ENCODE peak calls at places on chromosomes 6 and 20, in nine cellular contexts. One of them, this sample, is unnamed.

GRCh38 chr6:106908386-106908840 is 66.1 kb downstream of the CD24 start:
- DNase-seq in endothelial cell: no peak
- DNase-seq in EH: peak
- DNase-seq in H7: no peak
- DNase-seq in Kasumi-1: no peak
- DNase-seq in dermis microvascular lymphatic vessel endothelial cell: no peak
- DNase-seq in activated naive CD4-positive, alpha-beta T cell treated with anti-CD3 and anti-CD28 coated beads, Interleukin-2, amount 50 U/mL, for 72 hours: no peak
- DNase-seq in T-helper 17 cell: no peak
- DNase-seq in HTR-8/SVneo: no peak
- DNase-seq in this sample: no peak

GRCh38 chr20:10654630-10655029 is 19.2 kb downstream of the JAG1 start:
- DNase-seq in T-helper 17 cell: no peak
- DNase-seq in activated naive CD4-positive, alpha-beta T cell treated with anti-CD3 and anti-CD28 coated beads, Interleukin-2, amount 50 U/mL, for 72 hours: no peak
- DNase-seq in Kasumi-1: no peak
- DNase-seq in dermis microvascular lymphatic vessel endothelial cell: no peak
- DNase-seq in H7: no peak
- DNase-seq in HTR-8/SVneo: no peak
- DNase-seq in EH: no peak
- DNase-seq in endothelial cell: no peak
- DNase-seq in this sample: no peak

GRCh38 chr6:106517699-106518098 is 111.6 kb downstream of the RTN4IP1 start:
- DNase-seq in endothelial cell: no peak
- DNase-seq in T-helper 17 cell: no peak
- DNase-seq in activated naive CD4-positive, alpha-beta T cell treated with anti-CD3 and anti-CD28 coated beads, Interleukin-2, amount 50 U/mL, for 72 hours: no peak
- DNase-seq in dermis microvascular lymphatic vessel endothelial cell: no peak
- DNase-seq in HTR-8/SVneo: no peak
- DNase-seq in H7: no peak
- DNase-seq in Kasumi-1: no peak
- DNase-seq in EH: no peak
- DNase-seq in this sample: no peak

GRCh38 chr6:10099086-10099499 is 315.8 kb downstream of the TFAP2A start:
- DNase-seq in endothelial cell: no peak
- DNase-seq in T-helper 17 cell: no peak
- DNase-seq in Kasumi-1: no peak
- DNase-seq in activated naive CD4-positive, alpha-beta T cell treated with anti-CD3 and anti-CD28 coated beads, Interleukin-2, amount 50 U/mL, for 72 hours: no peak
- DNase-seq in dermis microvascular lymphatic vessel endothelial cell: no peak
- DNase-seq in H7: no peak
- DNase-seq in HTR-8/SVneo: no peak
- DNase-seq in EH: peak
- DNase-seq in this sample: no peak

GRCh38 chr6:39347201-39347600 is 24.7 kb upstream of the KCNK16 start:
- DNase-seq in HTR-8/SVneo: no peak
- DNase-seq in Kasumi-1: no peak
- DNase-seq in H7: no peak
- DNase-seq in T-helper 17 cell: no peak
- DNase-seq in dermis microvascular lymphatic vessel endothelial cell: no peak
- DNase-seq in endothelial cell: no peak
- DNase-seq in activated naive CD4-positive, alpha-beta T cell treated with anti-CD3 and anti-CD28 coated beads, Interleukin-2, amount 50 U/mL, for 72 hours: no peak
- DNase-seq in EH: no peak
- DNase-seq in this sample: no peak

GRCh38 chr20:57653910-57654309 is 33.7 kb upstream of the ZBP1 start:
- DNase-seq in dermis microvascular lymphatic vessel endothelial cell: no peak
- DNase-seq in activated naive CD4-positive, alpha-beta T cell treated with anti-CD3 and anti-CD28 coated beads, Interleukin-2, amount 50 U/mL, for 72 hours: peak
- DNase-seq in Kasumi-1: no peak
- DNase-seq in H7: no peak
- DNase-seq in endothelial cell: peak
- DNase-seq in HTR-8/SVneo: no peak
- DNase-seq in EH: no peak
- DNase-seq in T-helper 17 cell: no peak
- DNase-seq in this sample: peak

GRCh38 chr6:13866291-13866690 is 51.9 kb upstream of the MCUR1 start:
- DNase-seq in endothelial cell: no peak
- DNase-seq in T-helper 17 cell: no peak
- DNase-seq in H7: no peak
- DNase-seq in Kasumi-1: no peak
- DNase-seq in activated naive CD4-positive, alpha-beta T cell treated with anti-CD3 and anti-CD28 coated beads, Interleukin-2, amount 50 U/mL, for 72 hours: no peak
- DNase-seq in dermis microvascular lymphatic vessel endothelial cell: no peak
- DNase-seq in HTR-8/SVneo: no peak
- DNase-seq in EH: no peak
- DNase-seq in this sample: no peak

GRCh38 chr6:56259682-56260081 is 12.3 kb upstream of the COL21A1 start:
- DNase-seq in H7: no peak
- DNase-seq in T-helper 17 cell: no peak
- DNase-seq in Kasumi-1: peak
- DNase-seq in EH: peak
- DNase-seq in HTR-8/SVneo: peak
- DNase-seq in activated naive CD4-positive, alpha-beta T cell treated with anti-CD3 and anti-CD28 coated beads, Interleukin-2, amount 50 U/mL, for 72 hours: no peak
- DNase-seq in endothelial cell: no peak
- DNase-seq in dermis microvascular lymphatic vessel endothelial cell: no peak
- DNase-seq in this sample: no peak

GRCh38 chr20:43404880-43405279 is 52.8 kb upstream of the SRSF6 start:
- DNase-seq in dermis microvascular lymphatic vessel endothelial cell: no peak
- DNase-seq in T-helper 17 cell: no peak
- DNase-seq in HTR-8/SVneo: no peak
- DNase-seq in activated naive CD4-positive, alpha-beta T cell treated with anti-CD3 and anti-CD28 coated beads, Interleukin-2, amount 50 U/mL, for 72 hours: no peak
- DNase-seq in Kasumi-1: no peak
- DNase-seq in EH: peak
- DNase-seq in H7: peak
- DNase-seq in endothelial cell: no peak
- DNase-seq in this sample: no peak

GRCh38 chr20:47484303-47484702 is 17.4 kb upstream of the NCOA3 start:
- DNase-seq in endothelial cell: no peak
- DNase-seq in T-helper 17 cell: no peak
- DNase-seq in Kasumi-1: no peak
- DNase-seq in activated naive CD4-positive, alpha-beta T cell treated with anti-CD3 and anti-CD28 coated beads, Interleukin-2, amount 50 U/mL, for 72 hours: no peak
- DNase-seq in H7: no peak
- DNase-seq in HTR-8/SVneo: no peak
- DNase-seq in dermis microvascular lymphatic vessel endothelial cell: no peak
- DNase-seq in EH: no peak
- DNase-seq in this sample: no peak

GRCh38 chr20:38222231-38222922 is 38.2 kb downstream of the KIAA1755 start:
- DNase-seq in Kasumi-1: peak
- DNase-seq in activated naive CD4-positive, alpha-beta T cell treated with anti-CD3 and anti-CD28 coated beads, Interleukin-2, amount 50 U/mL, for 72 hours: no peak
- DNase-seq in EH: peak
- DNase-seq in endothelial cell: peak
- DNase-seq in H7: peak
- DNase-seq in T-helper 17 cell: peak
- DNase-seq in HTR-8/SVneo: peak
- DNase-seq in dermis microvascular lymphatic vessel endothelial cell: peak
- DNase-seq in this sample: peak

GRCh38 chr20:59696476-59696875 is 92.1 kb downstream of the PHACTR3 start:
- DNase-seq in endothelial cell: no peak
- DNase-seq in T-helper 17 cell: no peak
- DNase-seq in activated naive CD4-positive, alpha-beta T cell treated with anti-CD3 and anti-CD28 coated beads, Interleukin-2, amount 50 U/mL, for 72 hours: no peak
- DNase-seq in EH: no peak
- DNase-seq in H7: no peak
- DNase-seq in dermis microvascular lymphatic vessel endothelial cell: no peak
- DNase-seq in Kasumi-1: no peak
- DNase-seq in HTR-8/SVneo: no peak
- DNase-seq in this sample: no peak

GRCh38 chr6:38570750-38571149 is 69.0 kb downstream of the BTBD9 start:
- DNase-seq in H7: no peak
- DNase-seq in endothelial cell: no peak
- DNase-seq in T-helper 17 cell: no peak
- DNase-seq in dermis microvascular lymphatic vessel endothelial cell: peak
- DNase-seq in Kasumi-1: peak
- DNase-seq in EH: peak
- DNase-seq in activated naive CD4-positive, alpha-beta T cell treated with anti-CD3 and anti-CD28 coated beads, Interleukin-2, amount 50 U/mL, for 72 hours: no peak
- DNase-seq in HTR-8/SVneo: no peak
- DNase-seq in this sample: no peak

GRCh38 chr20:2163312-2163711 is 61.7 kb downstream of the STK35 start:
- DNase-seq in H7: peak
- DNase-seq in activated naive CD4-positive, alpha-beta T cell treated with anti-CD3 and anti-CD28 coated beads, Interleukin-2, amount 50 U/mL, for 72 hours: peak
- DNase-seq in dermis microvascular lymphatic vessel endothelial cell: no peak
- DNase-seq in EH: no peak
- DNase-seq in endothelial cell: no peak
- DNase-seq in Kasumi-1: no peak
- DNase-seq in HTR-8/SVneo: no peak
- DNase-seq in T-helper 17 cell: no peak
- DNase-seq in this sample: no peak

GRCh38 chr6:162917506-162917905 is 189.7 kb downstream of the PACRG start:
- DNase-seq in HTR-8/SVneo: no peak
- DNase-seq in dermis microvascular lymphatic vessel endothelial cell: no peak
- DNase-seq in activated naive CD4-positive, alpha-beta T cell treated with anti-CD3 and anti-CD28 coated beads, Interleukin-2, amount 50 U/mL, for 72 hours: no peak
- DNase-seq in endothelial cell: no peak
- DNase-seq in Kasumi-1: no peak
- DNase-seq in H7: no peak
- DNase-seq in EH: peak
- DNase-seq in T-helper 17 cell: no peak
- DNase-seq in this sample: no peak

GRCh38 chr6:148501178-148501590 is 158.5 kb downstream of the SASH1 start:
- DNase-seq in HTR-8/SVneo: peak
- DNase-seq in H7: no peak
- DNase-seq in EH: peak
- DNase-seq in endothelial cell: no peak
- DNase-seq in Kasumi-1: no peak
- DNase-seq in dermis microvascular lymphatic vessel endothelial cell: no peak
- DNase-seq in T-helper 17 cell: no peak
- DNase-seq in activated naive CD4-positive, alpha-beta T cell treated with anti-CD3 and anti-CD28 coated beads, Interleukin-2, amount 50 U/mL, for 72 hours: no peak
- DNase-seq in this sample: no peak

GRCh38 chr20:64133951-64134407 is 26.6 kb upstream of the NPBWR2 start:
- DNase-seq in Kasumi-1: no peak
- DNase-seq in endothelial cell: no peak
- DNase-seq in T-helper 17 cell: no peak
- DNase-seq in activated naive CD4-positive, alpha-beta T cell treated with anti-CD3 and anti-CD28 coated beads, Interleukin-2, amount 50 U/mL, for 72 hours: peak
- DNase-seq in H7: peak
- DNase-seq in dermis microvascular lymphatic vessel endothelial cell: no peak
- DNase-seq in HTR-8/SVneo: no peak
- DNase-seq in EH: no peak
- DNase-seq in this sample: no peak

GRCh38 chr6:26020983-26021349 is 58.4 kb downstream of the TRIM38 start:
- DNase-seq in HTR-8/SVneo: no peak
- DNase-seq in H7: no peak
- DNase-seq in activated naive CD4-positive, alpha-beta T cell treated with anti-CD3 and anti-CD28 coated beads, Interleukin-2, amount 50 U/mL, for 72 hours: peak
- DNase-seq in dermis microvascular lymphatic vessel endothelial cell: no peak
- DNase-seq in endothelial cell: peak
- DNase-seq in T-helper 17 cell: peak
- DNase-seq in EH: peak
- DNase-seq in Kasumi-1: peak
- DNase-seq in this sample: peak

GRCh38 chr6:145929037-145929633 is 35.0 kb downstream of the SHPRH start:
- DNase-seq in EH: peak
- DNase-seq in dermis microvascular lymphatic vessel endothelial cell: peak
- DNase-seq in HTR-8/SVneo: peak
- DNase-seq in H7: no peak
- DNase-seq in T-helper 17 cell: no peak
- DNase-seq in activated naive CD4-positive, alpha-beta T cell treated with anti-CD3 and anti-CD28 coated beads, Interleukin-2, amount 50 U/mL, for 72 hours: no peak
- DNase-seq in endothelial cell: no peak
- DNase-seq in Kasumi-1: peak
- DNase-seq in this sample: no peak

GRCh38 chr6:120872262-120872578 is 462.1 kb downstream of the TBC1D32 start:
- DNase-seq in EH: no peak
- DNase-seq in dermis microvascular lymphatic vessel endothelial cell: no peak
- DNase-seq in H7: no peak
- DNase-seq in activated naive CD4-positive, alpha-beta T cell treated with anti-CD3 and anti-CD28 coated beads, Interleukin-2, amount 50 U/mL, for 72 hours: no peak
- DNase-seq in endothelial cell: no peak
- DNase-seq in T-helper 17 cell: no peak
- DNase-seq in Kasumi-1: no peak
- DNase-seq in HTR-8/SVneo: no peak
- DNase-seq in this sample: no peak

GRCh38 chr6:57048577-57048976 is 2.1 kb downstream of the KIAA1586 start:
- DNase-seq in HTR-8/SVneo: no peak
- DNase-seq in T-helper 17 cell: no peak
- DNase-seq in dermis microvascular lymphatic vessel endothelial cell: no peak
- DNase-seq in EH: peak
- DNase-seq in activated naive CD4-positive, alpha-beta T cell treated with anti-CD3 and anti-CD28 coated beads, Interleukin-2, amount 50 U/mL, for 72 hours: no peak
- DNase-seq in H7: no peak
- DNase-seq in endothelial cell: no peak
- DNase-seq in Kasumi-1: no peak
- DNase-seq in this sample: no peak

GRCh38 chr20:23161968-23162696 is 76.0 kb upstream of the CD93 start:
- DNase-seq in HTR-8/SVneo: no peak
- DNase-seq in Kasumi-1: no peak
- DNase-seq in endothelial cell: no peak
- DNase-seq in T-helper 17 cell: no peak
- DNase-seq in EH: peak
- DNase-seq in H7: no peak
- DNase-seq in activated naive CD4-positive, alpha-beta T cell treated with anti-CD3 and anti-CD28 coated beads, Interleukin-2, amount 50 U/mL, for 72 hours: no peak
- DNase-seq in dermis microvascular lymphatic vessel endothelial cell: peak
- DNase-seq in this sample: no peak

GRCh38 chr6:21634582-21634981 is 41.0 kb downstream of the SOX4 start:
- DNase-seq in T-helper 17 cell: no peak
- DNase-seq in endothelial cell: no peak
- DNase-seq in EH: peak
- DNase-seq in dermis microvascular lymphatic vessel endothelial cell: peak
- DNase-seq in Kasumi-1: no peak
- DNase-seq in HTR-8/SVneo: peak
- DNase-seq in activated naive CD4-positive, alpha-beta T cell treated with anti-CD3 and anti-CD28 coated beads, Interleukin-2, amount 50 U/mL, for 72 hours: no peak
- DNase-seq in H7: no peak
- DNase-seq in this sample: no peak

GRCh38 chr6:159170999-159171712 is 2.0 kb downstream of the FNDC1 start:
- DNase-seq in dermis microvascular lymphatic vessel endothelial cell: no peak
- DNase-seq in HTR-8/SVneo: no peak
- DNase-seq in Kasumi-1: no peak
- DNase-seq in T-helper 17 cell: no peak
- DNase-seq in endothelial cell: no peak
- DNase-seq in H7: no peak
- DNase-seq in EH: peak
- DNase-seq in activated naive CD4-positive, alpha-beta T cell treated with anti-CD3 and anti-CD28 coated beads, Interleukin-2, amount 50 U/mL, for 72 hours: no peak
- DNase-seq in this sample: no peak

GRCh38 chr6:113690255-113690956 is 166.7 kb upstream of the MARCKS start:
- DNase-seq in EH: peak
- DNase-seq in endothelial cell: no peak
- DNase-seq in dermis microvascular lymphatic vessel endothelial cell: no peak
- DNase-seq in H7: no peak
- DNase-seq in Kasumi-1: no peak
- DNase-seq in HTR-8/SVneo: peak
- DNase-seq in T-helper 17 cell: no peak
- DNase-seq in activated naive CD4-positive, alpha-beta T cell treated with anti-CD3 and anti-CD28 coated beads, Interleukin-2, amount 50 U/mL, for 72 hours: no peak
- DNase-seq in this sample: no peak

GRCh38 chr20:49275634-49276033 is 2.2 kb downstream of the ZNFX1 start:
- DNase-seq in EH: no peak
- DNase-seq in H7: no peak
- DNase-seq in endothelial cell: no peak
- DNase-seq in Kasumi-1: no peak
- DNase-seq in dermis microvascular lymphatic vessel endothelial cell: no peak
- DNase-seq in activated naive CD4-positive, alpha-beta T cell treated with anti-CD3 and anti-CD28 coated beads, Interleukin-2, amount 50 U/mL, for 72 hours: no peak
- DNase-seq in T-helper 17 cell: no peak
- DNase-seq in HTR-8/SVneo: no peak
- DNase-seq in this sample: no peak

GRCh38 chr6:82040405-82041221 is 206.9 kb downstream of the IBTK start:
- DNase-seq in endothelial cell: peak
- DNase-seq in H7: peak
- DNase-seq in dermis microvascular lymphatic vessel endothelial cell: peak
- DNase-seq in Kasumi-1: peak
- DNase-seq in HTR-8/SVneo: peak
- DNase-seq in EH: peak
- DNase-seq in activated naive CD4-positive, alpha-beta T cell treated with anti-CD3 and anti-CD28 coated beads, Interleukin-2, amount 50 U/mL, for 72 hours: no peak
- DNase-seq in T-helper 17 cell: no peak
- DNase-seq in this sample: peak

GRCh38 chr20:32433311-32434021 is 75.3 kb downstream of the ASXL1 start:
- DNase-seq in activated naive CD4-positive, alpha-beta T cell treated with anti-CD3 and anti-CD28 coated beads, Interleukin-2, amount 50 U/mL, for 72 hours: no peak
- DNase-seq in T-helper 17 cell: no peak
- DNase-seq in H7: peak
- DNase-seq in dermis microvascular lymphatic vessel endothelial cell: no peak
- DNase-seq in HTR-8/SVneo: no peak
- DNase-seq in endothelial cell: peak
- DNase-seq in Kasumi-1: no peak
- DNase-seq in EH: no peak
- DNase-seq in this sample: no peak

This sample was measured in DND-41.